ENCODE peak calls at places on chromosomes 3 and 15, in four cellular contexts. One of them, this sample, is unnamed.

GRCh38 chr3:112629425-112629824 is 11.5 kb downstream of the CCDC80 start:
- DNase-seq in H1: no peak
- DNase-seq in A549: peak
- DNase-seq in HepG2: no peak
- DNase-seq in this sample: no peak

GRCh38 chr3:160831411-160831810 is 75.4 kb downstream of the PPM1L start:
- DNase-seq in H1: no peak
- DNase-seq in A549: no peak
- DNase-seq in HepG2: no peak
- DNase-seq in this sample: no peak

GRCh38 chr15:95669146-95669922 is 661.2 kb upstream of the NR2F2 start:
- DNase-seq in H1: no peak
- DNase-seq in A549: no peak
- DNase-seq in HepG2: no peak
- DNase-seq in this sample: no peak

GRCh38 chr3:98359993-98360675 is 6.5 kb downstream of the OR5K4 start:
- DNase-seq in H1: no peak
- DNase-seq in A549: peak
- DNase-seq in HepG2: peak
- DNase-seq in this sample: peak

GRCh38 chr15:76204916-76205460 is 106.3 kb downstream of the ETFA start:
- DNase-seq in H1: no peak
- DNase-seq in A549: no peak
- DNase-seq in HepG2: no peak
- DNase-seq in this sample: no peak

GRCh38 chr3:104632521-104632920 is 734.2 kb upstream of the ALCAM start:
- DNase-seq in H1: no peak
- DNase-seq in A549: no peak
- DNase-seq in HepG2: no peak
- DNase-seq in this sample: no peak

GRCh38 chr3:193816656-193817311 is 223.8 kb downstream of the OPA1 start:
- DNase-seq in H1: peak
- DNase-seq in A549: peak
- DNase-seq in HepG2: no peak
- DNase-seq in this sample: peak

GRCh38 chr3:188796122-188796631 is 375.6 kb upstream of the TPRG1 start:
- DNase-seq in H1: no peak
- DNase-seq in A549: no peak
- DNase-seq in HepG2: no peak
- DNase-seq in this sample: no peak

GRCh38 chr3:14143826-14144225 is 19.0 kb downstream of the TMEM43 start:
- DNase-seq in H1: no peak
- DNase-seq in A549: peak
- DNase-seq in HepG2: peak
- DNase-seq in this sample: no peak

GRCh38 chr15:23038741-23039150 is 623 bp downstream of the TUBGCP5 start:
- DNase-seq in H1: no peak
- DNase-seq in A549: peak
- DNase-seq in HepG2: peak
- DNase-seq in this sample: no peak

GRCh38 chr3:81173514-81173913 is 587.9 kb downstream of the GBE1 start:
- DNase-seq in H1: no peak
- DNase-seq in A549: peak
- DNase-seq in HepG2: peak
- DNase-seq in this sample: no peak

GRCh38 chr3:43180027-43180426 is 74.1 kb upstream of the POMGNT2 start:
- DNase-seq in H1: no peak
- DNase-seq in A549: no peak
- DNase-seq in HepG2: peak
- DNase-seq in this sample: no peak

GRCh38 chr3:101972430-101973162 is 123.3 kb downstream of the NFKBIZ start:
- DNase-seq in H1: no peak
- DNase-seq in A549: no peak
- DNase-seq in HepG2: no peak
- DNase-seq in this sample: no peak

GRCh38 chr3:38116471-38117162 is 20.3 kb downstream of the ACAA1 start:
- DNase-seq in H1: no peak
- DNase-seq in A549: no peak
- DNase-seq in HepG2: no peak
- DNase-seq in this sample: peak

GRCh38 chr3:106349191-106349881 is 480.5 kb upstream of the CBLB start:
- DNase-seq in H1: no peak
- DNase-seq in A549: no peak
- DNase-seq in HepG2: no peak
- DNase-seq in this sample: no peak

GRCh38 chr15:66440501-66440900 is 53.8 kb downstream of the MAP2K1 start:
- DNase-seq in H1: no peak
- DNase-seq in A549: no peak
- DNase-seq in HepG2: no peak
- DNase-seq in this sample: no peak

GRCh38 chr15:45802140-45802539 is 167.3 kb downstream of the SQOR start:
- DNase-seq in H1: no peak
- DNase-seq in A549: peak
- DNase-seq in HepG2: peak
- DNase-seq in this sample: no peak

GRCh38 chr3:100040846-100041245 is 73.5 kb downstream of the FILIP1L start:
- DNase-seq in H1: no peak
- DNase-seq in A549: no peak
- DNase-seq in HepG2: no peak
- DNase-seq in this sample: no peak

GRCh38 chr3:146250449-146251382 is at the start of gene PLSCR4:
- DNase-seq in H1: no peak
- DNase-seq in A549: peak
- DNase-seq in HepG2: no peak
- DNase-seq in this sample: peak

GRCh38 chr3:37765591-37766219 is 96.0 kb upstream of the CTDSPL start:
- DNase-seq in H1: no peak
- DNase-seq in A549: no peak
- DNase-seq in HepG2: no peak
- DNase-seq in this sample: peak

DNA sequence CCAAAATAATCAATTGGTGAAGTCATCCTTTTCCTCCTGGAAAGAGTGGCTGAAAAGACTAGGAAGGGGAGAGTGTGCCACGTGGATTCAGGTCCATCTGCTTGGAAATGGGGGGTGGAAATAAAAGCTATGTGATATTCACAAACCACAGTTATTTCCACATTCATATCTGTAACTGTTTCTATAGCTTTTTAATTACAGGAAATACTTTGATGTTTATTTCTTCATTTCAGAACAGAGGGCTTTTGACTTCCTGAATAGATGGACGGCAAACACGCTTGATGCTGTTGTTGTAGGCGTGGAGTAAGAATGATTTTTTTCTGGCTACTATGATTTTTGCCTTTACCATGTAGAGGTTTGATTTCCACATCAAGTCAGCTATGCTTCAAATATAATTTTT is 10.1 kb downstream of the AADACL2 start:
- DNase-seq in H1: no peak
- DNase-seq in A549: no peak
- DNase-seq in HepG2: no peak
- DNase-seq in this sample: no peak
- TF ChIP-seq RNF2 in H1: no peak
- TF ChIP-seq RNF2 in A549: no peak
- TF ChIP-seq RNF2 in HepG2: no peak
- TF ChIP-seq RNF2 in this sample: no peak

GRCh38 chr3:30199096-30199734 is 407.2 kb upstream of the TGFBR2 start:
- DNase-seq in H1: peak
- DNase-seq in A549: peak
- DNase-seq in HepG2: peak
- DNase-seq in this sample: peak
- TF ChIP-seq RNF2 in H1: no peak
- TF ChIP-seq RNF2 in A549: no peak
- TF ChIP-seq RNF2 in HepG2: no peak
- TF ChIP-seq RNF2 in this sample: no peak

GRCh38 chr3:129382366-129382765 is 46.1 kb downstream of the EFCAB12 start:
- DNase-seq in H1: no peak
- DNase-seq in A549: no peak
- DNase-seq in HepG2: no peak
- DNase-seq in this sample: no peak

GRCh38 chr3:129383292-129383860 is 45.1 kb downstream of the EFCAB12 start:
- DNase-seq in H1: peak
- DNase-seq in A549: peak
- DNase-seq in HepG2: peak
- DNase-seq in this sample: peak

GRCh38 chr3:129378949-129379348 is 49.5 kb downstream of the EFCAB12 start:
- DNase-seq in H1: no peak
- DNase-seq in A549: no peak
- DNase-seq in HepG2: peak
- DNase-seq in this sample: no peak

GRCh38 chr3:129377615-129378014 is 50.8 kb downstream of the EFCAB12 start:
- DNase-seq in H1: no peak
- DNase-seq in A549: no peak
- DNase-seq in HepG2: no peak
- DNase-seq in this sample: no peak

GRCh38 chr3:129379582-129380358 is 48.7 kb downstream of the EFCAB12 start:
- DNase-seq in H1: no peak
- DNase-seq in A549: no peak
- DNase-seq in HepG2: no peak
- DNase-seq in this sample: no peak
- TF ChIP-seq RNF2 in H1: no peak
- TF ChIP-seq RNF2 in A549: no peak
- TF ChIP-seq RNF2 in HepG2: no peak
- TF ChIP-seq RNF2 in this sample: no peak

DNA sequence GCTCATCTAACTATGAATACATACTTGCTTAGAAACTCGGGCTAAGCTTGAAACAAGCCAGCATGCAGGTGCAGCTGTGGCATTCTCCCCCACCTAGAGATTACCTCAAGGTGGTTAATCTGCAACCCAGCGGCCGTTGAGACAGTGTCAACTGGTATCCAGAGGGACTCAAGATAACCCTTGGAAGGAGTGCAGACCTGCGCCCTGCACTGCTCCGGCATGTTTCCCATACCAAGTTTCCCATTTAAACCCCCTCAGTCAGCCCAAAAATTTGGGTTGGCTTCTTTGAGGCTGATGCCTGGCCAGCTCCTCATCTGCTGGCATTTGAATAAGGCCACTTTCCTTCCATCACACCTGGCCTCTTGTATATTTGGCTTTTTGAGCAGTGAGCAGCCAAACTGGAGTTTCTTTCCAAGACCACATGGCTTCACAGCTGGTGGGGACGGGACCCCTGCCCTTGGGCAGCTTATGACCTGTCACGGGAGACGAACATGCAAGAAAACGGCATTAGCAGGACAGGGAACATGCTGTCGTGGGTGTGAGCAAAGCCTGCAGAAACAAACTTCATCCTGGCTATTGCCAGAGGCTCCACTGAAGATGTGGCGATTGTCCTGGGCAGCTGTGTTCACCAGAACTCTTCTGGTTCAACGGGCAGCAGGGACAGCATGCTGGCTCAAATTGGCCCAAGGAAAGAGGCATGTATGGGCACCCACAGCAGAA is 98.2 kb downstream of the PLXNA1 start:
- DNase-seq in H1: no peak
- DNase-seq in A549: no peak
- DNase-seq in HepG2: no peak
- DNase-seq in this sample: no peak
- TF ChIP-seq RNF2 in H1: no peak
- TF ChIP-seq RNF2 in A549: no peak
- TF ChIP-seq RNF2 in HepG2: no peak
- TF ChIP-seq RNF2 in this sample: no peak

GRCh38 chr3:68974711-68975110 is 38.8 kb downstream of the EOGT start:
- DNase-seq in H1: no peak
- DNase-seq in A549: no peak
- DNase-seq in HepG2: no peak
- DNase-seq in this sample: no peak
- TF ChIP-seq RNF2 in H1: no peak
- TF ChIP-seq RNF2 in A549: no peak
- TF ChIP-seq RNF2 in HepG2: no peak
- TF ChIP-seq RNF2 in this sample: no peak

DNA sequence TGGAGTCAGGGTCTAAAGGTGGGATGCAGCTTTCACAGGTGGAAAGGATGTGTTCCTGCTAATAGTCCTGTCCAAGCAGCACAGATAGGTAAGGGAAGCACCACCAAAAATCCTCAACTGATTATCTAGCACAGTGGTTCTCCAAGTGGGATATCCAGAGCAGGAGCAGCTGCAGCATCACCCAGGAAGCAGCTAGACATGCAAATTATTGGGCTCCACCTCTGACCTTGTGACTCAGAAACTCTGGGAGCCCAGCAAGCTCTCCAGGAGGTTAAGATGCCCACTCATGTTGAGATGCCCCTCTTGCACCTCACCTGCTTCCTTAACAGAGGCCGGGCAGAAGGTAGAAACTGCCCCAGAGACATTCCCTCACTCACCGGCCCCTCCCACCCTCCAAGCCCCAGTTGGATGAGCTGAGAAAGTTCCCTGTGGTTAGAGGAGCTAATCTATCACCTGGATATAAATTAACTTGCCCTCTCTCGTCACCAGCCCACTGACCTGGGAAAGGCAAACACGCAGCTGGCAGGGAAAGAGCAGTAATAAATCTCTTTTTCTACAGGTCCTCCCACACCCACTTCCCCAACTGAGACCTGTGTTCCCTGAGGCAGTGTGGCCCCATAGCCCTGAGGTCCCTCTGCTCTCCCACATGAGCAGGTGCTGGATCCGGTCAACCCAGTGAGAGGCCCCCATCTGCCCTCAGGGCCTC is 39.3 kb downstream of the ADCY5 start:
- DNase-seq in H1: no peak
- DNase-seq in A549: peak
- DNase-seq in HepG2: no peak
- DNase-seq in this sample: no peak
- TF ChIP-seq RNF2 in H1: no peak
- TF ChIP-seq RNF2 in A549: no peak
- TF ChIP-seq RNF2 in HepG2: no peak
- TF ChIP-seq RNF2 in this sample: no peak